ENCODE peak calls at places on chromosomes 12 and 14, in five cellular contexts. One of them, this sample, is unnamed.

GRCh38 chr14:70827366-70828151 is 18.2 kb upstream of the MAP3K9 start:
- DNase-seq in heart left ventricle: no peak
- DNase-seq in astrocyte: no peak
- DNase-seq in RWPE2: no peak
- DNase-seq in aorta: no peak
- DNase-seq in this sample: no peak

GRCh38 chr14:89212386-89213235 is 204.4 kb downstream of the FOXN3 start:
- DNase-seq in heart left ventricle: no peak
- DNase-seq in astrocyte: no peak
- DNase-seq in RWPE2: no peak
- DNase-seq in aorta: no peak
- DNase-seq in this sample: no peak

GRCh38 chr14:68795602-68796417 is 2.9 kb upstream of the ZFP36L1 start:
- DNase-seq in heart left ventricle: peak; percentile 89
- DNase-seq in astrocyte: peak; percentile 65
- DNase-seq in RWPE2: peak; percentile 83
- DNase-seq in aorta: peak; percentile 96
- DNase-seq in this sample: peak; percentile 82

GRCh38 chr12:13597166-13597565 is 384.2 kb downstream of the GRIN2B start:
- DNase-seq in heart left ventricle: no peak
- DNase-seq in astrocyte: no peak
- DNase-seq in RWPE2: no peak
- DNase-seq in aorta: no peak
- DNase-seq in this sample: no peak

GRCh38 chr14:48350971-48351370 is 675.6 kb upstream of the MDGA2 start:
- DNase-seq in heart left ventricle: no peak
- DNase-seq in astrocyte: peak; percentile 66
- DNase-seq in RWPE2: peak; percentile 76
- DNase-seq in aorta: no peak
- DNase-seq in this sample: no peak

GRCh38 chr12:70121562-70121961 is 121.7 kb upstream of the CNOT2 start:
- DNase-seq in heart left ventricle: no peak
- DNase-seq in astrocyte: no peak
- DNase-seq in RWPE2: no peak
- DNase-seq in aorta: no peak
- DNase-seq in this sample: no peak

GRCh38 chr12:59742831-59743230 is 147.0 kb downstream of the SLC16A7 start:
- DNase-seq in heart left ventricle: no peak
- DNase-seq in astrocyte: peak; percentile 66
- DNase-seq in RWPE2: no peak
- DNase-seq in aorta: no peak
- DNase-seq in this sample: no peak

GRCh38 chr12:52360663-52361271 is 6.5 kb downstream of the KRT85 start:
- DNase-seq in heart left ventricle: no peak
- DNase-seq in astrocyte: no peak
- DNase-seq in RWPE2: peak; percentile 51
- DNase-seq in aorta: peak; percentile 65
- DNase-seq in this sample: peak; percentile 13

GRCh38 chr14:20866963-20867362 is 24.2 kb upstream of the RNASE3 start:
- DNase-seq in heart left ventricle: no peak
- DNase-seq in astrocyte: no peak
- DNase-seq in RWPE2: no peak
- DNase-seq in aorta: no peak
- DNase-seq in this sample: no peak

GRCh38 chr12:108532061-108532848 is 17.2 kb downstream of the FICD start:
- DNase-seq in heart left ventricle: no peak
- DNase-seq in astrocyte: no peak
- DNase-seq in RWPE2: no peak
- DNase-seq in aorta: no peak
- DNase-seq in this sample: no peak

GRCh38 chr12:37666069-37666781 is 650.3 kb upstream of the ALG10B start:
- DNase-seq in heart left ventricle: no peak
- DNase-seq in astrocyte: no peak
- DNase-seq in RWPE2: no peak
- DNase-seq in aorta: peak; percentile 27
- DNase-seq in this sample: no peak

GRCh38 chr12:38158428-38159091 is 158.0 kb upstream of the ALG10B start:
- DNase-seq in heart left ventricle: no peak
- DNase-seq in astrocyte: no peak
- DNase-seq in RWPE2: no peak
- DNase-seq in aorta: no peak
- DNase-seq in this sample: peak; percentile 49

GRCh38 chr14:68466491-68466977 is 326.3 kb downstream of the ZFP36L1 start:
- DNase-seq in heart left ventricle: no peak
- DNase-seq in astrocyte: peak; percentile 99
- DNase-seq in RWPE2: peak; percentile 68
- DNase-seq in aorta: no peak
- DNase-seq in this sample: no peak

GRCh38 chr12:130195776-130196175 is 33.5 kb downstream of the FZD10 start:
- DNase-seq in heart left ventricle: no peak
- DNase-seq in astrocyte: no peak
- DNase-seq in RWPE2: no peak
- DNase-seq in aorta: peak; percentile 51
- DNase-seq in this sample: no peak

GRCh38 chr12:26121841-26122680 is 2.8 kb downstream of the BHLHE41 start:
- DNase-seq in heart left ventricle: peak; percentile 49
- DNase-seq in astrocyte: no peak
- DNase-seq in RWPE2: no peak
- DNase-seq in aorta: peak; percentile 80
- DNase-seq in this sample: peak; percentile 34

GRCh38 chr12:14138495-14138894 is 157.1 kb upstream of the GRIN2B start:
- DNase-seq in heart left ventricle: no peak
- DNase-seq in astrocyte: no peak
- DNase-seq in RWPE2: no peak
- DNase-seq in aorta: no peak
- DNase-seq in this sample: no peak

GRCh38 chr12:47705239-47705570 is 625 bp downstream of the RPAP3 start:
- DNase-seq in heart left ventricle: no peak
- DNase-seq in astrocyte: peak; percentile 4
- DNase-seq in RWPE2: no peak
- DNase-seq in aorta: no peak
- DNase-seq in this sample: no peak

GRCh38 chr14:68792830-68793733 is at the start of gene ZFP36L1:
- DNase-seq in heart left ventricle: peak; percentile 95
- DNase-seq in astrocyte: peak; percentile 90
- DNase-seq in RWPE2: peak; percentile 94
- DNase-seq in aorta: peak; percentile 96
- DNase-seq in this sample: peak; percentile 96

GRCh38 chr12:96356831-96357230 is 43.4 kb downstream of the CDK17 start:
- DNase-seq in heart left ventricle: no peak
- DNase-seq in astrocyte: no peak
- DNase-seq in RWPE2: no peak
- DNase-seq in aorta: no peak
- DNase-seq in this sample: no peak

GRCh38 chr14:74697543-74697942 is 15.3 kb downstream of the AREL1 start:
- DNase-seq in heart left ventricle: no peak
- DNase-seq in astrocyte: peak; percentile 91
- DNase-seq in RWPE2: no peak
- DNase-seq in aorta: no peak
- DNase-seq in this sample: no peak

GRCh38 chr12:69744109-69744508 is 5.4 kb downstream of the RAB3IP start:
- DNase-seq in heart left ventricle: no peak
- DNase-seq in astrocyte: no peak
- DNase-seq in RWPE2: no peak
- DNase-seq in aorta: no peak
- DNase-seq in this sample: no peak

GRCh38 chr12:28578361-28578760 is 388.1 kb downstream of the CCDC91 start:
- DNase-seq in heart left ventricle: no peak
- DNase-seq in astrocyte: no peak
- DNase-seq in RWPE2: no peak
- DNase-seq in aorta: no peak
- DNase-seq in this sample: no peak

GRCh38 chr12:64083285-64084210 is 138.5 kb downstream of the KICS2 start:
- DNase-seq in heart left ventricle: peak; percentile 81
- DNase-seq in astrocyte: peak; percentile 90
- DNase-seq in RWPE2: no peak
- DNase-seq in aorta: no peak
- DNase-seq in this sample: peak; percentile 89

GRCh38 chr14:94028450-94028826 is 2.3 kb downstream of the OTUB2 start:
- DNase-seq in heart left ventricle: no peak
- DNase-seq in astrocyte: peak; percentile 62
- DNase-seq in RWPE2: no peak
- DNase-seq in aorta: no peak
- DNase-seq in this sample: no peak

GRCh38 chr12:56040963-56041578 is 647 bp upstream of the RPS26 start:
- DNase-seq in heart left ventricle: peak; percentile 19
- DNase-seq in astrocyte: no peak
- DNase-seq in RWPE2: no peak
- DNase-seq in aorta: no peak
- DNase-seq in this sample: no peak

GRCh38 chr14:93962701-93963601 is 13.4 kb downstream of the ASB2 start:
- DNase-seq in heart left ventricle: no peak
- DNase-seq in astrocyte: peak; percentile 16
- DNase-seq in RWPE2: no peak
- DNase-seq in aorta: no peak
- DNase-seq in this sample: no peak

GRCh38 chr12:118541945-118542344 is 165.6 kb downstream of the SUDS3 start:
- DNase-seq in heart left ventricle: no peak
- DNase-seq in astrocyte: no peak
- DNase-seq in RWPE2: no peak
- DNase-seq in aorta: no peak
- DNase-seq in this sample: no peak

GRCh38 chr12:76030378-76031080 is 1.0 kb downstream of the PHLDA1 start:
- DNase-seq in heart left ventricle: peak; percentile 37
- DNase-seq in astrocyte: no peak
- DNase-seq in RWPE2: no peak
- DNase-seq in aorta: peak; percentile 79
- DNase-seq in this sample: peak; percentile 32

GRCh38 chr12:46473634-46474201 is 101.1 kb upstream of the SLC38A2 start:
- DNase-seq in heart left ventricle: peak; percentile 70
- DNase-seq in astrocyte: peak; percentile 94
- DNase-seq in RWPE2: peak; percentile 80
- DNase-seq in aorta: peak; percentile 83
- DNase-seq in this sample: peak; percentile 85

GRCh38 chr14:50762001-50762930 is 68.7 kb downstream of the NIN start:
- DNase-seq in heart left ventricle: no peak
- DNase-seq in astrocyte: peak; percentile 87
- DNase-seq in RWPE2: no peak
- DNase-seq in aorta: no peak
- DNase-seq in this sample: no peak

GRCh38 chr14:78316058-78316457 is 145.9 kb downstream of the NRXN3 start:
- DNase-seq in heart left ventricle: no peak
- DNase-seq in astrocyte: no peak
- DNase-seq in RWPE2: no peak
- DNase-seq in aorta: no peak
- DNase-seq in this sample: no peak

DNA sequence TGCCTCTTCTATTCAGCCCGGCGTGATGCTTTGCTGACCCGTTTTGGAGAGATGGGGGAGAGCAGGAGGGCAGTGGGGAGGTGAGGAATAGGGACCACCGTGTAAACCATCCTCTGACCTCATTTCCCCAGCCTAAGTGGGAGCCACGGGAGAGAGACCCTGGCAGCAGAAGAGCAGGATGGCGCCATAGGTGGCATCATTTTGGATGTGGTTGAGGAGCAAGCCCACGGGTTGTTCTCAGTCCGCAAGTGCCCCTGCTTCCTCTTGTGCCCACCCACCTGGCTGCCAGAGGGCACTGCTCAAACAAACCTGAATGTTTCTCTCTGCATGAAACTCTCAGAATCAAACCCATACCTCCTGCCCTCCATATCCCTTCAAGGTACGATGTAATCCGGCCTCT is 10.7 kb upstream of the UBC start:
- DNase-seq in heart left ventricle: no peak
- DNase-seq in astrocyte: no peak
- DNase-seq in RWPE2: no peak
- DNase-seq in aorta: peak; percentile 44
- DNase-seq in this sample: peak; percentile 64
- H3K4me3 ChIP-seq in heart left ventricle: no peak overlapping the region
- H3K4me3 ChIP-seq in astrocyte: no peak overlapping the region
- H3K4me3 ChIP-seq in RWPE2: no peak overlapping the region
- H3K4me3 ChIP-seq in aorta: no peak overlapping the region
- H3K4me3 ChIP-seq in this sample: no peak overlapping the region

DNA sequence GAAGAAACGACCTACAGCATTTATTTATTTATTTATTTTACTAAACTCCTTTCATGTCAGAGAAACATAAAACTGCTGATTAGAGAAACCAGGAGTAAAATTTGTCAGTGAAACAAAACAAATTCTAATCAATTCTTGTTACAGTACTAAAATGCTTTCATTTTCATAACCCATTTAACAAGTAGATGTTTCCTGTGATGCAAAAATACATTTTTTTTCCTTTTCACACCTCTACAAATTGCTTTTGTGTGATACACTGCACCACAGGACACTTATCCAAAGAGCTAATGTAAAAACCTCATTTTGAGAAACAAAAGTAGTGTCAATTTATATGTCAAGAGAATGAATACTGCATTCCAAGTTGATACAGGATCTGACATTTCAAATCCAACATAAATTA is 155.1 kb downstream of the SYT1 start:
- DNase-seq in heart left ventricle: no peak
- DNase-seq in astrocyte: no peak
- DNase-seq in RWPE2: no peak
- DNase-seq in aorta: no peak
- DNase-seq in this sample: no peak
- H3K27ac ChIP-seq in heart left ventricle: no peak overlapping the region
- H3K27ac ChIP-seq in astrocyte: no peak overlapping the region
- H3K27ac ChIP-seq in RWPE2: no peak overlapping the region
- H3K27ac ChIP-seq in aorta: no peak overlapping the region
- H3K27ac ChIP-seq in this sample: no peak overlapping the region

GRCh38 chr12:93422050-93422449 is 19.7 kb downstream of the UBE2N start:
- DNase-seq in heart left ventricle: no peak
- DNase-seq in astrocyte: no peak
- DNase-seq in RWPE2: no peak
- DNase-seq in aorta: no peak
- DNase-seq in this sample: no peak
- H3K4me3 ChIP-seq in heart left ventricle: no peak overlapping the region
- H3K4me3 ChIP-seq in astrocyte: no peak overlapping the region
- H3K4me3 ChIP-seq in RWPE2: no peak overlapping the region
- H3K4me3 ChIP-seq in aorta: no peak overlapping the region
- H3K4me3 ChIP-seq in this sample: no peak overlapping the region

GRCh38 chr14:55270832-55271571 is at the start of gene FBXO34:
- DNase-seq in heart left ventricle: peak; percentile 99
- DNase-seq in astrocyte: peak; percentile 87
- DNase-seq in RWPE2: peak; percentile 98
- DNase-seq in aorta: peak; percentile 100
- DNase-seq in this sample: peak; percentile 99

GRCh38 chr14:55272922-55273321 is 1.7 kb downstream of the FBXO34 start:
- DNase-seq in heart left ventricle: no peak
- DNase-seq in astrocyte: no peak
- DNase-seq in RWPE2: no peak
- DNase-seq in aorta: no peak
- DNase-seq in this sample: no peak

GRCh38 chr14:55271572-55272414 is 572 bp downstream of the FBXO34 start:
- DNase-seq in heart left ventricle: peak; percentile 73
- DNase-seq in astrocyte: peak; percentile 74
- DNase-seq in RWPE2: peak; percentile 77
- DNase-seq in aorta: peak; percentile 86
- DNase-seq in this sample: peak; percentile 79

GRCh38 chr14:55274144-55274543 is 2.9 kb downstream of the FBXO34 start:
- DNase-seq in heart left ventricle: no peak
- DNase-seq in astrocyte: no peak
- DNase-seq in RWPE2: no peak
- DNase-seq in aorta: no peak
- DNase-seq in this sample: no peak

DNA sequence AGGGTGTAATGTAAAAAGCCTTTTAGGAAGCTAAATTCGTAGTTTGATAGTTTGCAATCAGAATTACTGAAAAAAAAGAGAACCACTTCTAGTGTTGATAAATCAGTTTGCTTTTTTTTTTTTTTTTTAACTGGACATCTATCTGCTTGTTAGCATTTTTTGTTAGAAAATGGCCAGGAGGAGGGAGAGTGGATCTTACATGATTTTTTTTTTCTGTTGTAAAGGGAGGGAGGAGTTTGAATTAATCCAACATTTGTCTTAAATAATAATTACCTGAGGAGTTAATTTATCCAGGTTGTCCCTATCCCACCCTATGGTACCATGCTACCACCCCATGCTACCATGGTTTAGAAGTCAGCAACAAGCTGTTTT is 1.2 kb downstream of the FBXO34 start:
- DNase-seq in heart left ventricle: no peak
- DNase-seq in astrocyte: no peak
- DNase-seq in RWPE2: no peak
- DNase-seq in aorta: no peak
- DNase-seq in this sample: no peak
- H3K27ac ChIP-seq in heart left ventricle: peak overlapping the region; percentile 85
- H3K27ac ChIP-seq in astrocyte: peak overlapping the region; percentile 88
- H3K27ac ChIP-seq in RWPE2: peak overlapping the region; percentile 59
- H3K27ac ChIP-seq in aorta: no peak overlapping the region
- H3K27ac ChIP-seq in this sample: peak overlapping the region; percentile 88

This sample was measured in tibial artery.